ENCODE peak calls at places on chromosomes 2 and 18, in four cellular contexts. K is H1, H is HepG2, X is GM12878. G is an unnamed sample.

GRCh38 chr2:200319587-200320337 is 13.3 kb downstream of the SPATS2L start:
- DNase-seq in K (no peak), X (no peak), H (peak; percentile 92), G (no peak)

GRCh38 chr18:48003426-48004349 is 73.2 kb upstream of the SMAD2 start:
- DNase-seq in K (no peak), H (no peak), X (no peak), G (no peak)

GRCh38 chr2:45009928-45010705 is 865 bp upstream of the SIX2 start:
- DNase-seq in X (no peak), K (no peak), H (no peak), G (no peak)

GRCh38 chr18:48913201-48913600 is 37.6 kb downstream of the SMAD7 start:
- DNase-seq in X (no peak), H (no peak), K (no peak), G (no peak)

GRCh38 chr2:64819774-64820688 is 166.3 kb upstream of the SERTAD2 start:
- DNase-seq in H (no peak), X (peak; percentile 78), K (no peak), G (no peak)

GRCh38 chr2:227788556-227788955 is 25.1 kb upstream of the CCL20 start:
- DNase-seq in X (no peak), K (no peak), H (no peak), G (no peak)

GRCh38 chr2:236286866-236287545 is 22.8 kb upstream of the ASB18 start:
- DNase-seq in X (no peak), K (no peak), H (no peak), G (no peak)

GRCh38 chr2:128301501-128301966 is 17.1 kb downstream of the HS6ST1 start:
- DNase-seq in K (no peak), H (no peak), X (no peak), G (no peak)

GRCh38 chr2:199273043-199273647 is 184.6 kb downstream of the SATB2 start:
- DNase-seq in K (no peak), X (no peak), H (no peak), G (no peak)

GRCh38 chr18:22467760-22468553 is 50.2 kb upstream of the CTAGE1 start:
- DNase-seq in H (no peak), X (no peak), K (no peak), G (no peak)

GRCh38 chr2:110725859-110726258 is 6.5 kb upstream of the ACOXL start:
- DNase-seq in H (no peak), K (no peak), X (no peak), G (no peak)

GRCh38 chr2:169752752-169753151 is 19.1 kb downstream of the KLHL23 start:
- DNase-seq in H (no peak), K (no peak), X (no peak), G (no peak)

GRCh38 chr2:24855022-24855622 is 61.9 kb downstream of the CENPO start:
- DNase-seq in X (no peak), K (no peak), H (no peak), G (no peak)

GRCh38 chr2:2542966-2543555 is 212.0 kb upstream of the MYT1L start:
- DNase-seq in K (no peak), X (no peak), H (no peak), G (peak; percentile 18)

GRCh38 chr2:109377976-109378375 is 235.8 kb downstream of the SEPTIN10 start:
- DNase-seq in K (no peak), X (no peak), H (no peak), G (no peak)

GRCh38 chr2:74833418-74834233 is at the start of gene HK2:
- DNase-seq in H (peak; percentile 85), X (peak; percentile 70), K (peak; percentile 65), G (peak; percentile 83)

GRCh38 chr18:4691836-4692235 is 236.7 kb upstream of the DLGAP1 start:
- DNase-seq in K (no peak), X (no peak), H (no peak), G (no peak)

GRCh38 chr2:226791056-226791486 is 8.5 kb downstream of the IRS1 start:
- DNase-seq in K (no peak), H (no peak), X (peak; percentile 30), G (no peak)

GRCh38 chr2:55518846-55519167 is 711 bp upstream of the CFAP36 start:
- DNase-seq in X (no peak), K (no peak), H (peak; percentile 12), G (no peak)

GRCh38 chr18:55900380-55900779 is 312.4 kb upstream of the TCF4 start:
- DNase-seq in X (no peak), H (no peak), K (no peak), G (no peak)

GRCh38 chr2:239109041-239109915 is 261.4 kb downstream of the TWIST2 start:
- DNase-seq in H (no peak), X (no peak), K (no peak), G (no peak)

GRCh38 chr2:173354601-173355131 is at the start of gene CDCA7:
- DNase-seq in K (peak; percentile 23), X (no peak), H (peak; percentile 64), G (peak; percentile 70)

GRCh38 chr18:60649107-60649506 is 276.5 kb upstream of the MC4R start:
- DNase-seq in K (no peak), X (peak; percentile 37), H (no peak), G (no peak)

GRCh38 chr2:9799729-9800632 is 43.3 kb upstream of the TAF1B start:
- DNase-seq in X (peak; percentile 47), K (peak; percentile 83), H (peak; percentile 77), G (peak; percentile 82)

GRCh38 chr2:241000831-241001321 is 2.5 kb downstream of the SNED1 start:
- DNase-seq in X (no peak), K (no peak), H (no peak), G (no peak)

GRCh38 chr2:230650585-230651137 is 62.0 kb upstream of the CAB39 start:
- DNase-seq in H (peak; percentile 72), X (peak; percentile 93), K (no peak), G (no peak)

GRCh38 chr2:128986867-128987268 is 668.2 kb upstream of the HS6ST1 start:
- DNase-seq in K (no peak), H (no peak), X (no peak), G (no peak)

GRCh38 chr18:45169610-45170009 is 445.7 kb upstream of the SLC14A2 start:
- DNase-seq in X (no peak), K (no peak), H (no peak), G (no peak)

GRCh38 chr2:72083751-72084583 is 63.7 kb downstream of the CYP26B1 start:
- DNase-seq in K (no peak), H (no peak), X (no peak), G (no peak)

GRCh38 chr2:205660521-205661124 is 21.7 kb upstream of the NRP2 start:
- DNase-seq in H (no peak), K (no peak), X (no peak), G (no peak)

GRCh38 chr18:68215931-68216330 is 499.0 kb downstream of the TMX3 start:
- DNase-seq in X (no peak), H (no peak), K (no peak), G (no peak)

GRCh38 chr18:55402731-55403405 is 185.1 kb downstream of the TCF4 start:
- DNase-seq in H (no peak), K (no peak), X (no peak), G (no peak)

GRCh38 chr2:43124667-43125057 is 101.7 kb downstream of the ZFP36L2 start:
- DNase-seq in X (no peak), H (no peak), K (no peak), G (no peak)

GRCh38 chr18:365651-366050 is 97.8 kb upstream of the THOC1 start:
- DNase-seq in X (no peak), H (no peak), K (no peak), G (no peak)

GRCh38 chr2:15986068-15986560 is 45.8 kb downstream of the MYCN start:
- DNase-seq in K (no peak), X (no peak), H (no peak), G (no peak)

GRCh38 chr18:14089781-14090180 is 42.5 kb downstream of the ZNF519 start:
- DNase-seq in X (no peak), K (no peak), H (no peak), G (no peak)

GRCh38 chr2:61065706-61066688 is at the start of gene SANBR:
- DNase-seq in X (peak; percentile 34), H (peak; percentile 78), K (peak; percentile 74), G (peak; percentile 88)

GRCh38 chr2:100470182-100470581 is at the start of gene NMS:
- DNase-seq in H (no peak), K (no peak), X (no peak), G (no peak)

GRCh38 chr2:30492185-30492584 is 45.1 kb downstream of the LCLAT1 start:
- DNase-seq in H (no peak), X (no peak), K (no peak), G (no peak)

GRCh38 chr2:238790877-238791276 is 57.0 kb upstream of the TWIST2 start:
- DNase-seq in H (no peak), X (no peak), K (no peak), G (no peak)

DNA sequence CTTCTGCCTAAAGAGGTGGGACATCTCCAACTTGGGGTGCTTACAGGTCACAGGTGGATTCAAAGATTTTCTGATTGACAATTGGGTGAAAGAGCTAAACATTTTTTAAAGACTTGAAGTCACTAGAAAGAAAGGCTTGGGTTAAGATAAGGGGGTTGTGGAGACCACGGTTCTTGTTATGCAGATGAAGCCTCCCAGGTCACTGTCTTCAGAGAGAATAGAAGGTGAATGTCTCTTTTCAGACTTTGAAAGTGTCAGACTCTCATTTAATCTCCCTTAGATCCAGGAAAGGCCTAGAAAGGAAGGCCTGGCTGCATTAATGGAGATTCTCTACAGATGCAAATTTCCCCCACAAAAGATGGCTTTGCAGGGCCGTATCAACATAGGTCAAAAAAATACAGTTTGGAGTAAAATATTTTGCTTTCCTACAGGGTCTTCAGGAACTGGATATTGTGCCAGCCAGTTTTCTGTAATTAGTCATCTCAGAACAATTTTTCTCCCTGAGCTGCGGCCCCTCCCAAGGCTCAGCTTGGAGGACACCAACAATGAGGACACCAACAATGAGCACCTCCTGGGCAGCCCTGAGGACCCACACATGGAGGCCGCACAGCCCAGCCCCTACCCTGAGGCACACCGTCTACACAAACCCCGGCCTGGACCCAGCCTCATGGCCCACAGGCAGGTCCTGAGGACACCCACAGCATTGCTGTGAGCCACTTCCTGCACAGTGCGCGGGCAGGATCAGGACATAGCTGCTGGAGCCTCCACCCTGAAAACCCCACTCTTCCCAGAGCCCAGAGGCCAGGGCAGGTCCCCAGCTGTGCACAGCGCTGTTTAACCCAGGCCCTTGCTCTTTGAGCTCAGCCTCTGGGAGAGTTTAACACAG is 194.1 kb downstream of the RTP5 start:
- DNase-seq in X (no peak), K (no peak), H (no peak), G (peak; percentile 91)
- TF ChIP-seq SUZ12 in X (no peak), K (no peak), H (no peak), G (no peak)

DNA sequence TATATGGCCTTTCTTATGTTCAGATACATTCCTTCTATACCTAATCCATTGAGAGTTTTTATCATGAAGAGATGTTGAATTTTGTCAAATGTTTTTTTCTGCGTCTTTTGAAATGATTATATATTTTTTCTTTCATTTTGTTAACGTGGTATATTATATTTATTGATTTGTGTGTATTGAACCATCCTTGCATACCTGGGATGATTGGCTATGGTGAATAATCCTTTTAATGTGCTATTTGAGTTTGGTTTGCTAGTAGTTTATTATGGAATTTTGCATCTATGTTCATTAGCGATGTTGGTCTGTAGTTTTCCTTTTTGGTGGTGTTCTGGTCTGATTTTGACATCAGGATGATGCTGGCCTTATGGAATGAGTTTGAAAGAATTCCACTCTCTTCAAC is 11.8 kb downstream of the IL36G start:
- DNase-seq in K (no peak), H (no peak), X (no peak), G (no peak)
- TF ChIP-seq YY1 in K (no peak), H (no peak), X (no peak), G (no peak)

GRCh38 chr18:9965711-9966624 is 52.2 kb downstream of the VAPA start:
- DNase-seq in H (no peak), K (no peak), X (no peak), G (no peak)
- TF ChIP-seq SUZ12 in H (no peak), K (no peak), X (no peak), G (no peak)

GRCh38 chr2:218648473-218649100 is 10.8 kb downstream of the ZNF142 start:
- DNase-seq in H (peak; percentile 56), X (no peak), K (no peak), G (no peak)
- TF ChIP-seq YY1 in H (no peak), X (peak; percentile 42), K (no peak), G (no peak)